ENCODE peak calls at places on chromosomes 16 and 17, in eight cellular contexts. V is spleen; R is fibroblast of lung; S is cardiac muscle cell; J is osteoblast; M is transverse colon; Z is CD4-positive, alpha-beta memory T cell; K is heart left ventricle. A is an unnamed sample. For H3K4me1, the result is how much of the 10 kb centered on the place peaks cover.

GRCh38 chr17:17050346-17051345 is 8.4 kb downstream of the MPRIP start:
- DNase-seq in V (no peak), R (no peak), S (no peak), J (no peak), M (no peak), Z (no peak), K (no peak), A (peak)

GRCh38 chr16:48244080-48244862 is at the start of gene LONP2:
- DNase-seq in V (peak), R (peak), S (peak), J (peak), M (peak), Z (peak), K (peak), A (peak)

GRCh38 chr17:66386789-66387351 is 84.5 kb downstream of the PRKCA start:
- DNase-seq in V (no peak), R (no peak), S (no peak), J (no peak), M (no peak), Z (no peak), K (no peak), A (no peak)

GRCh38 chr16:66176111-66176510 is 190.4 kb upstream of the CDH5 start:
- DNase-seq in V (no peak), R (no peak), S (no peak), J (no peak), M (no peak), Z (no peak), K (no peak), A (peak)

GRCh38 chr16:56792960-56793359 is 63.0 kb downstream of the NUP93 start:
- DNase-seq in V (no peak), R (no peak), S (no peak), J (no peak), M (no peak), Z (no peak), K (no peak), A (no peak)

GRCh38 chr17:80099291-80100034 is 1.9 kb upstream of the GAA start:
- DNase-seq in V (peak), R (no peak), S (no peak), J (peak), M (no peak), Z (no peak), K (no peak), A (peak)

GRCh38 chr16:19429271-19429670 is 11.6 kb downstream of the TMC5 start:
- DNase-seq in V (no peak), R (no peak), S (no peak), J (no peak), M (no peak), Z (no peak), K (no peak), A (no peak)

GRCh38 chr17:43039646-43040045 is 14.6 kb downstream of the RND2 start:
- DNase-seq in V (no peak), R (no peak), S (no peak), J (no peak), M (no peak), Z (no peak), K (no peak), A (no peak)

GRCh38 chr17:16287563-16288027 is 65.7 kb downstream of the CENPV start:
- DNase-seq in V (no peak), R (peak), S (no peak), J (peak), M (peak), Z (peak), K (peak), A (no peak)

GRCh38 chr16:85125570-85126382 is 13.5 kb upstream of the CIBAR2 start:
- DNase-seq in V (no peak), R (no peak), S (peak), J (peak), M (no peak), Z (no peak), K (peak), A (no peak)

GRCh38 chr16:85309656-85310587 is 197.7 kb upstream of the CIBAR2 start:
- DNase-seq in V (peak), R (no peak), S (no peak), J (no peak), M (peak), Z (peak), K (no peak), A (peak)

GRCh38 chr17:83067718-83068261 is 11.6 kb upstream of the METRNL start:
- DNase-seq in V (peak), R (peak), S (peak), J (peak), M (no peak), Z (no peak), K (no peak), A (peak)

GRCh38 chr16:69133555-69133954 is 1.1 kb downstream of the UTP4 start:
- DNase-seq in V (no peak), R (no peak), S (no peak), J (no peak), M (no peak), Z (no peak), K (no peak), A (no peak)

GRCh38 chr17:67212231-67212630 is 32.8 kb downstream of the HELZ start:
- DNase-seq in V (no peak), R (peak), S (no peak), J (no peak), M (no peak), Z (no peak), K (no peak), A (no peak)

GRCh38 chr17:82932146-82933005 is 92.6 kb upstream of the ZNF750 start:
- DNase-seq in V (peak), R (peak), S (no peak), J (peak), M (no peak), Z (no peak), K (no peak), A (no peak)

GRCh38 chr17:82105882-82106696 is 8.1 kb upstream of the FASN start:
- DNase-seq in V (peak), R (peak), S (peak), J (peak), M (peak), Z (peak), K (no peak), A (peak)

GRCh38 chr17:48259710-48260291 is 152.2 kb downstream of the SNX11 start:
- DNase-seq in V (no peak), R (peak), S (peak), J (no peak), M (no peak), Z (no peak), K (no peak), A (peak)

GRCh38 chr17:80822700-80823410 is 168.8 kb upstream of the CHMP6 start:
- DNase-seq in V (peak), R (no peak), S (no peak), J (no peak), M (no peak), Z (no peak), K (no peak), A (no peak)

GRCh38 chr17:59693582-59693981 is 13.6 kb downstream of the PTRH2 start:
- DNase-seq in V (no peak), R (no peak), S (no peak), J (no peak), M (no peak), Z (no peak), K (no peak), A (no peak)

GRCh38 chr17:70609566-70609965 is 440.2 kb downstream of the KCNJ2 start:
- DNase-seq in V (no peak), R (no peak), S (no peak), J (no peak), M (no peak), Z (no peak), K (no peak), A (no peak)

GRCh38 chr16:84284168-84284722 is 10.4 kb upstream of the WFDC1 start:
- DNase-seq in V (peak), R (peak), S (peak), J (no peak), M (peak), Z (no peak), K (peak), A (peak)

GRCh38 chr17:77331161-77331864 is 190.5 kb downstream of the SEC14L1 start:
- DNase-seq in V (peak), R (peak), S (peak), J (peak), M (peak), Z (peak), K (peak), A (peak)
- H3K4me3 ChIP-seq in V (peak), R (no peak), S (no peak), J (peak), M (no peak), Z (peak), K (peak), A (no peak)

GRCh38 chr17:73338566-73339247 is 26.9 kb upstream of the CDC42EP4 start:
- DNase-seq in V (no peak), R (no peak), S (no peak), J (no peak), M (no peak), Z (no peak), K (no peak), A (no peak)
- H3K4me1 ChIP-seq in V (under half), R (under half), S (under half), J (under half), M (under half), Z (under half), K (under half), A (under half)

GRCh38 chr16:81730090-81731051 is 48.7 kb upstream of the PLCG2 start:
- DNase-seq in V (peak), R (peak), S (peak), J (peak), M (peak), Z (peak), K (peak), A (peak)
- H3K4me3 ChIP-seq in V (peak), R (peak), S (no peak), J (peak), M (no peak), Z (peak), K (peak), A (peak)

GRCh38 chr17:332023-332422 is 20.6 kb downstream of the RPH3AL start:
- DNase-seq in V (peak), R (no peak), S (no peak), J (peak), M (no peak), Z (no peak), K (no peak), A (peak)
- H3K4me1 ChIP-seq in V (under half), R (under half), S (under half), J (under half), M (under half), Z (under half), K (under half), A (under half)

GRCh38 chr16:88805340-88805715 is 1.7 kb downstream of the CDT1 start:
- DNase-seq in V (peak), R (no peak), S (no peak), J (peak), M (no peak), Z (no peak), K (no peak), A (no peak)
- H3K4me3 ChIP-seq in V (no peak), R (no peak), S (no peak), J (no peak), M (no peak), Z (no peak), K (no peak), A (no peak)

DNA sequence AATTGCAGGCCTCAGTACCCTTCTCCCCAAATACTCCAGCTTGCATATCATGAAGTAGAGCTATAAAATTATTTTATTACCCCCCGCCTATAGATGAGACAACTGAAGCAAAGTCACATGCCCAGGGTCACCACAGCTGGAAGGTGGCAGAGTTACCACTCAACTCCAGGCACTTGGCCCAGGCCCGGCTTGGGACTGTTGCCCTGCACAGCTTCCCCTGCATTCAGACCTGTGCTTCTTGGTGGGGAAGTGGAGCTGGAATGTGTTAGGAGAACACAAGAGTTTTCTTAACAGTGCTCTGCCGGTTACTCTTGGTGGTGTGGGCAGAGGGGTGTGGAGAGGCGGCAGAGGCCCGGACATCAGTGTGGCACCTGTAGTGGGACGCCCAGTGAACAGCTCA is 149.3 kb downstream of the SOCS1 start:
- DNase-seq in V (no peak), R (no peak), S (no peak), J (no peak), M (no peak), Z (no peak), K (no peak), A (no peak)
- H3K4me1 ChIP-seq in V (under half), R (half or more), S (under half), J (under half), M (under half), Z (under half), K (under half), A (under half)

DNA sequence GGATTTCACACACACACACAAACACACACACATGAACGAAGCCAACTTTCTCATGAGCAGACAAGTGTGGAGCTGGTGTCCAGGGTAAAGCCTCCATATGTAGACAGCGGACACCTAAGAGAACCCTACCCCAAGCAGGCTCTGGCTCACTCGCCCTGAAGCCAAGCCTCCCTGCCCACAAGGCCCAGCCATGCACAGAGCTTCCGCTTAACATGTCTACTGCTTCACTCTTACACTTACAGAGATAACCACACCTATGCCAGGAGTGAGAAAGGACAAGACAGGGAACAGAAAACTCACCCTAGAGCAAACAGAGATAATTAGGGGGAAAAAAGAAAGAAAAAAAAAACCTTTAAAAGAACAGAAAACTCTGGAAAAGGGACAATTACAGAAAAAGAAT is 67.5 kb downstream of the CYTH1 start:
- DNase-seq in V (no peak), R (no peak), S (no peak), J (no peak), M (no peak), Z (no peak), K (no peak), A (peak)
- H3K4me3 ChIP-seq in V (no peak), R (no peak), S (no peak), J (no peak), M (no peak), Z (no peak), K (no peak), A (no peak)

DNA sequence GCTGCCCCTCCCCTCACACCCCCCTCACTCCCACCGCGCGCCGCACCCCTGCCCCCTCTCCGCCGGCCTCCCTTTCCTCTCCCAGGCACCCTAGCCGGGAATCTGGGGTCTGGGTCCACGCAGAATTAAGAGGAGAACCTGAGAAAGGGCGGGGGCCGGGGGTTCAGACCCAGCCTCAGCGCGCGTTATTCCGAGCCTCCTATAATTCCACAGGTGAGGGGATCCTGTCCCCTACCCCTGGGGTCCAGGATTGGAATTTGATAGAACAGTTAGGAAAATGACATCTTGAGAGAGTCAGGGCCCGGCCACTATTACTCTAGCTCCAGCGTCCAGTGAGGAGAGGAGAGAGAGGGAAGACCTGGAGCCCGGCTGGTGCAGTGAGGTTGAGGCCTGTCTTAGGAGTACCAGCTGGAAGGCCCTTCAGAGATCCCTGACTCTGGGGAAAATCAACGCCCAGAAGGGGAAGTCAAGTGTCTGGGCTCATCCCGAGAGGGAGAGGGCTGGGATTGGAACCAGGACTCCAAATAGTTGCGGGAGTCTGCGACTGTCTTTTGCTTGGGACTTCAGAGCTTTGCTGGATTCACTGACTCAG is 17.3 kb downstream of the GRB7 start:
- DNase-seq in V (peak), R (no peak), S (no peak), J (peak), M (peak), Z (no peak), K (no peak), A (peak)
- H3K4me1 ChIP-seq in V (under half), R (under half), S (under half), J (under half), M (under half), Z (half or more), K (under half), A (under half)

DNA sequence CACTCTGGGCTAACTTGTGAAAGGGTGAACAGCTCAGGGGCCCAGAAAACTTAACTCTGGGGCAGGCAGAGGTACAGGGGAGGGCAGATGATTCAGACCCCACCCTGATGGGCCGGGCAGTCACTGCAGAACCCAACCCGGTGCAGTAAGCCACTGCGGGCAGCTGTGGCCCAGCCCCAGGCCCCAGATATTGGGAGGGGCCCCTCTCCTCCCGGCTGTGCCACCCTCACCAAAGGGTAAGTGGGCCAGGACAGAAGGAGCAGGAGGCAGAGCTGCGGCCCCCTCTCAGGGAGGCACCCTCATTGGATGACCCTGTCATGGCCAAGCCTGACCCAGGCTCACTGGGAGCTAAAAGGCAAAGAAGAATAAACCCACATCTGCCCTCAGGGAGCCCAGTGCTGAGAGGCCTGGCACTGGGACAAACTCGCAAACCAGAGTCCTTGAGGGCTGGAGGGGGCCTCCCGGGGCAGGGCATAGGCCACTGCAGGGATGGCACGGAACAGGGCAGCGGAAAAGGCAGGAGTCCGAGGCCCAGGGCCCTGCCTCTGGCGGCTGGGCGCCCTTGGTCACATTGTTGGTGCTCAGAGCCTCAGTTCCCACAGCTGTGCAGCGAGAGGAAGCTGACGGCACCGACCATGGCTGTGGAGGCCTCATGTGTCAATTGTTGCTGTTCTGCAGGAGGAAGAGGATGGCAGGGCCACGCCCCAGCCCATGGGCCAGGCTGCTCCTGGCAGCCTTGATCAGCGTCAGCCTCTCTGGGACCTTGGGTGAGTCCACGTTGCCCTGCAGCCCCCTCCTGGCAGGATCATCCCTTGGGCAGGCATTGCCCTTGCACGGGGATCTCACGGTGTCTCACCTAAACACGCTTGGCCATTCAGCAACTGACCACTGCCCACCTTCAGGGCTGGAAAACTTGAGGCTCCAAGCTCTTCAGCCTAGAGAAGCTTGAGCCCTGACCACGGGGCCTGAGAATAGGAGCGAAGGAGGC is 3.1 kb downstream of the ITGB4 start:
- DNase-seq in V (peak), R (no peak), S (no peak), J (peak), M (peak), Z (no peak), K (no peak), A (no peak)
- H3K4me3 ChIP-seq in V (peak), R (no peak), S (no peak), J (no peak), M (no peak), Z (no peak), K (no peak), A (no peak)